ENCODE peak calls at places on chromosomes 4 and X, in five cellular contexts. One of them, this sample, is unnamed.

GRCh38 chr4:53917719-53918118 is 146.7 kb downstream of the CHIC2 start:
- DNase-seq in tibial nerve: no peak
- DNase-seq in A549: no peak
- DNase-seq in heart left ventricle: no peak
- DNase-seq in transverse colon: no peak
- DNase-seq in this sample: no peak

GRCh38 chr4:102580463-102580842 is 79.3 kb downstream of the NFKB1 start:
- DNase-seq in transverse colon: no peak
- DNase-seq in A549: no peak
- DNase-seq in tibial nerve: no peak
- DNase-seq in heart left ventricle: no peak
- DNase-seq in this sample: no peak

GRCh38 chr4:165009493-165010227 is 22.1 kb upstream of the TRIM60 start:
- DNase-seq in tibial nerve: no peak
- DNase-seq in transverse colon: no peak
- DNase-seq in heart left ventricle: no peak
- DNase-seq in A549: no peak
- DNase-seq in this sample: no peak

GRCh38 chr4:78369691-78370090 is 181.9 kb upstream of the ANXA3 start:
- DNase-seq in tibial nerve: no peak
- DNase-seq in A549: no peak
- DNase-seq in transverse colon: no peak
- DNase-seq in heart left ventricle: no peak
- DNase-seq in this sample: no peak

GRCh38 chr4:175443547-175443946 is 368.5 kb downstream of the GPM6A start:
- DNase-seq in transverse colon: no peak
- DNase-seq in heart left ventricle: no peak
- DNase-seq in tibial nerve: no peak
- DNase-seq in A549: no peak
- DNase-seq in this sample: no peak

GRCh38 chr4:169094656-169095231 is 84.7 kb upstream of the CBR4 start:
- DNase-seq in transverse colon: no peak
- DNase-seq in heart left ventricle: no peak
- DNase-seq in tibial nerve: no peak
- DNase-seq in A549: no peak
- DNase-seq in this sample: no peak

GRCh38 chr4:109434007-109434792 is 585 bp downstream of the SEC24B start:
- DNase-seq in tibial nerve: peak; percentile 28
- DNase-seq in heart left ventricle: peak; percentile 56
- DNase-seq in transverse colon: peak; percentile 35
- DNase-seq in A549: no peak
- DNase-seq in this sample: peak; percentile 39

GRCh38 chr4:127055349-127055748 is 577.4 kb upstream of the INTU start:
- DNase-seq in transverse colon: no peak
- DNase-seq in A549: no peak
- DNase-seq in heart left ventricle: no peak
- DNase-seq in tibial nerve: no peak
- DNase-seq in this sample: no peak

GRCh38 chr4:159390648-159391047 is 287.8 kb downstream of the RAPGEF2 start:
- DNase-seq in transverse colon: no peak
- DNase-seq in A549: no peak
- DNase-seq in tibial nerve: no peak
- DNase-seq in heart left ventricle: no peak
- DNase-seq in this sample: no peak

GRCh38 chrX:133956570-133957340 is 28.6 kb downstream of the GPC3 start:
- DNase-seq in A549: no peak
- DNase-seq in tibial nerve: no peak
- DNase-seq in transverse colon: no peak
- DNase-seq in heart left ventricle: no peak
- DNase-seq in this sample: no peak

GRCh38 chr4:11914406-11914805 is 485.7 kb upstream of the HS3ST1 start:
- DNase-seq in heart left ventricle: no peak
- DNase-seq in tibial nerve: no peak
- DNase-seq in transverse colon: no peak
- DNase-seq in A549: no peak
- DNase-seq in this sample: no peak

GRCh38 chr4:7335363-7336066 is 99.2 kb downstream of the PSAPL1 start:
- DNase-seq in transverse colon: peak; percentile 59
- DNase-seq in A549: peak; percentile 69
- DNase-seq in heart left ventricle: peak; percentile 58
- DNase-seq in tibial nerve: peak; percentile 47
- DNase-seq in this sample: peak; percentile 50

GRCh38 chrX:2710041-2710471 is 19.0 kb downstream of the CD99 start:
- DNase-seq in transverse colon: peak; percentile 26
- DNase-seq in heart left ventricle: no peak
- DNase-seq in A549: peak; percentile 52
- DNase-seq in tibial nerve: no peak
- DNase-seq in this sample: no peak

GRCh38 chrX:3501833-3502535 is 155.5 kb upstream of the MXRA5 start:
- DNase-seq in A549: no peak
- DNase-seq in tibial nerve: no peak
- DNase-seq in heart left ventricle: peak; percentile 53
- DNase-seq in transverse colon: no peak
- DNase-seq in this sample: no peak

GRCh38 chr4:11724731-11725130 is 296.0 kb upstream of the HS3ST1 start:
- DNase-seq in transverse colon: no peak
- DNase-seq in A549: no peak
- DNase-seq in tibial nerve: no peak
- DNase-seq in heart left ventricle: no peak
- DNase-seq in this sample: no peak

GRCh38 chrX:119870626-119871131 is 854 bp downstream of the RNF113A start:
- DNase-seq in A549: no peak
- DNase-seq in heart left ventricle: no peak
- DNase-seq in tibial nerve: no peak
- DNase-seq in transverse colon: peak; percentile 29
- DNase-seq in this sample: no peak

GRCh38 chr4:7160951-7161440 is 31.3 kb upstream of the SORCS2 start:
- DNase-seq in A549: no peak
- DNase-seq in heart left ventricle: peak; percentile 4
- DNase-seq in tibial nerve: no peak
- DNase-seq in transverse colon: no peak
- DNase-seq in this sample: no peak

GRCh38 chr4:158809611-158810486 is 41.0 kb downstream of the FNIP2 start:
- DNase-seq in A549: no peak
- DNase-seq in transverse colon: peak; percentile 43
- DNase-seq in tibial nerve: peak; percentile 57
- DNase-seq in heart left ventricle: no peak
- DNase-seq in this sample: no peak

GRCh38 chr4:38872620-38873019 is 5.0 kb downstream of the FAM114A1 start:
- DNase-seq in transverse colon: peak; percentile 50
- DNase-seq in tibial nerve: no peak
- DNase-seq in heart left ventricle: no peak
- DNase-seq in A549: no peak
- DNase-seq in this sample: no peak

GRCh38 chr4:42736538-42736937 is 79.6 kb upstream of the ATP8A1 start:
- DNase-seq in tibial nerve: no peak
- DNase-seq in transverse colon: no peak
- DNase-seq in heart left ventricle: no peak
- DNase-seq in A549: no peak
- DNase-seq in this sample: no peak

GRCh38 chr4:40718571-40718970 is 31.2 kb upstream of the NSUN7 start:
- DNase-seq in heart left ventricle: no peak
- DNase-seq in tibial nerve: no peak
- DNase-seq in transverse colon: peak; percentile 82
- DNase-seq in A549: no peak
- DNase-seq in this sample: no peak

GRCh38 chr4:105274504-105274903 is 127.8 kb downstream of the TET2 start:
- DNase-seq in A549: no peak
- DNase-seq in heart left ventricle: no peak
- DNase-seq in transverse colon: no peak
- DNase-seq in tibial nerve: no peak
- DNase-seq in this sample: no peak

GRCh38 chr4:187294861-187295260 is 571.2 kb upstream of the FAT1 start:
- DNase-seq in transverse colon: peak; percentile 58
- DNase-seq in heart left ventricle: no peak
- DNase-seq in tibial nerve: no peak
- DNase-seq in A549: no peak
- DNase-seq in this sample: no peak

GRCh38 chrX:41870719-41871151 is 52.6 kb downstream of the CASK start:
- DNase-seq in A549: no peak
- DNase-seq in transverse colon: peak; percentile 41
- DNase-seq in heart left ventricle: no peak
- DNase-seq in tibial nerve: no peak
- DNase-seq in this sample: no peak

GRCh38 chr4:159048166-159048886 is 54.6 kb upstream of the RAPGEF2 start:
- DNase-seq in heart left ventricle: peak; percentile 75
- DNase-seq in A549: peak; percentile 21
- DNase-seq in transverse colon: peak; percentile 74
- DNase-seq in tibial nerve: peak; percentile 46
- DNase-seq in this sample: peak; percentile 49

GRCh38 chr4:99438578-99438875 is 3.4 kb upstream of the ADH7 start:
- DNase-seq in transverse colon: no peak
- DNase-seq in heart left ventricle: no peak
- DNase-seq in tibial nerve: no peak
- DNase-seq in A549: no peak
- DNase-seq in this sample: no peak

GRCh38 chr4:152824561-152824960 is 44.8 kb downstream of the ARFIP1 start:
- DNase-seq in tibial nerve: no peak
- DNase-seq in transverse colon: no peak
- DNase-seq in A549: no peak
- DNase-seq in heart left ventricle: no peak
- DNase-seq in this sample: no peak

GRCh38 chr4:70158576-70158975 is 4.5 kb downstream of the PRR27 start:
- DNase-seq in tibial nerve: no peak
- DNase-seq in transverse colon: no peak
- DNase-seq in heart left ventricle: no peak
- DNase-seq in A549: no peak
- DNase-seq in this sample: no peak

GRCh38 chr4:529563-529962 is 30.6 kb downstream of the PIGG start:
- DNase-seq in tibial nerve: no peak
- DNase-seq in heart left ventricle: no peak
- DNase-seq in A549: no peak
- DNase-seq in transverse colon: no peak
- DNase-seq in this sample: no peak

GRCh38 chrX:48520976-48521352 is 644 bp upstream of the EBP start:
- DNase-seq in heart left ventricle: no peak
- DNase-seq in tibial nerve: no peak
- DNase-seq in A549: no peak
- DNase-seq in transverse colon: no peak
- DNase-seq in this sample: no peak

GRCh38 chr4:6464842-6465588 is 7.4 kb downstream of the PPP2R2C start:
- DNase-seq in tibial nerve: no peak
- DNase-seq in transverse colon: peak; percentile 0
- DNase-seq in A549: peak; percentile 36
- DNase-seq in heart left ventricle: peak; percentile 3
- DNase-seq in this sample: no peak

GRCh38 chrX:106022238-106022637 is 16.3 kb downstream of the SERPINA7 start:
- DNase-seq in heart left ventricle: no peak
- DNase-seq in A549: no peak
- DNase-seq in tibial nerve: no peak
- DNase-seq in transverse colon: no peak
- DNase-seq in this sample: no peak
- TF ChIP-seq POLR2A in heart left ventricle: no peak
- TF ChIP-seq POLR2A in A549: no peak
- TF ChIP-seq POLR2A in tibial nerve: no peak
- TF ChIP-seq POLR2A in transverse colon: no peak
- TF ChIP-seq POLR2A in this sample: no peak

GRCh38 chr4:75790024-75790423 is 65.6 kb downstream of the USO1 start:
- DNase-seq in tibial nerve: no peak
- DNase-seq in transverse colon: no peak
- DNase-seq in heart left ventricle: no peak
- DNase-seq in A549: no peak
- DNase-seq in this sample: no peak
- H3K4me1 ChIP-seq in tibial nerve: no peaks in the 10 kb centered on the region
- H3K4me1 ChIP-seq in transverse colon: no peaks in the 10 kb centered on the region
- H3K4me1 ChIP-seq in heart left ventricle: no peaks in the 10 kb centered on the region
- H3K4me1 ChIP-seq in A549: peaks cover 27% of the 10 kb centered on the region
- H3K4me1 ChIP-seq in this sample: no peaks in the 10 kb centered on the region

GRCh38 chr4:2510351-2511259 is 25.8 kb upstream of the FAM193A start:
- DNase-seq in heart left ventricle: no peak
- DNase-seq in A549: no peak
- DNase-seq in tibial nerve: no peak
- DNase-seq in transverse colon: no peak
- DNase-seq in this sample: no peak

GRCh38 chr4:2516635-2517034 is 19.8 kb upstream of the FAM193A start:
- DNase-seq in heart left ventricle: no peak
- DNase-seq in A549: no peak
- DNase-seq in tibial nerve: no peak
- DNase-seq in transverse colon: no peak
- DNase-seq in this sample: no peak

GRCh38 chr4:2511645-2512131 is 24.8 kb upstream of the FAM193A start:
- DNase-seq in tibial nerve: no peak
- DNase-seq in transverse colon: no peak
- DNase-seq in A549: no peak
- DNase-seq in heart left ventricle: no peak
- DNase-seq in this sample: no peak

GRCh38 chr4:2512396-2513135 is 23.9 kb upstream of the FAM193A start:
- DNase-seq in tibial nerve: no peak
- DNase-seq in transverse colon: no peak
- DNase-seq in A549: no peak
- DNase-seq in heart left ventricle: no peak
- DNase-seq in this sample: no peak

DNA sequence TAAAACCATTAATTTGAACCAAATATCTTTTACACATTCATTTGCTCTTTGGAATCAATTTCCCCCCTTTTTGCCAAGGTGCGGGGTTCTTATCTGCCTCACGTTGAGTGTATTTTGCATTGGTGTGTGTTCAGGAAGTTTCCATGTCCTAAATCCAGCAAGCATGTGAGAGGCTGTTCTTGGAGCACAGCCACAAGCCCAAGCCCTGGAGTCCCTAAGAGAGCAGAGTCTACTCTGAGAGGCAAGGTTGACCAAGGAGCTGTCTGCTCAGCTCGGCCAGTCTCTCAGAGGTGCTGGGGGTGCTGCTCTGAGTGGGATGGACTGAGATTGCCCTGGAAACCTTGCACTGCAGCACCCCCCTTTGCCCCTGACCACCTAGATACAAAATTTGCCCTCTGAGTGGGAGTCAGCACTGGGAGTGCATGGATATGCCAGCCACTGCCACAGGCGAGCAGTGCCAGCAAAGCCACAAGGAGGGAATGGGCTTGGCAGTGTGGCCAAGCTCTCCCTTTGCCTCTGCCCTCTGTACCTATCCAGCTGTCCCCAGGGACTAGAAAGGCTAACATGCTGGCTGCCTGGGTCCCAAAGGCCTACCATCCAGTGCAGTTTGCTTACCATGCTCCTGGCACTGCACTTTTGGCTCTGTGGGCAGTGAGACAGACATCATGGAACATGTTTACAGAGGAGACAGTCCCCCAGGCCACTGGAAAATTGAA is 20.5 kb upstream of the FAM193A start:
- DNase-seq in tibial nerve: peak; percentile 54
- DNase-seq in transverse colon: no peak
- DNase-seq in heart left ventricle: peak; percentile 41
- DNase-seq in A549: no peak
- DNase-seq in this sample: peak; percentile 52
- TF ChIP-seq POLR2A in tibial nerve: no peak
- TF ChIP-seq POLR2A in transverse colon: no peak
- TF ChIP-seq POLR2A in heart left ventricle: no peak
- TF ChIP-seq POLR2A in A549: no peak
- TF ChIP-seq POLR2A in this sample: no peak

DNA sequence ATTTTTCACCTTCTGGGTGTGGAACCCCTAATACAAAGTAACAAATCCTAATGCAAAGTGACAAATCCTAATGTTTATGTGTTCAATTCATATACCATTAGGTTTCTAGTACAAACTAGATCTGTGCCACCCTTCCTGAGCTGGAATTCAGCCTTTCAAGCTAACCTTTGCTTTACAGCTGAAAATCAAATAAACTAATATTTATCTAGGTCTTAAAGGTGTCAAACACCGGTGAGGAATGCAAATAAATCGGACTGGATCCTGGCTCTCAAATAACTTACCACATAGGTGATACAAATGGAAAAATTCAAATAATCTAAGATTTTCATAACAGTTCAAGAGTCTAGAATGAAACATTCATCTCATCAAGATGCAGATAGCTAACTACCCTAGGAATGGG is 11.6 kb downstream of the IRF2 start:
- DNase-seq in tibial nerve: no peak
- DNase-seq in transverse colon: no peak
- DNase-seq in heart left ventricle: no peak
- DNase-seq in A549: no peak
- DNase-seq in this sample: no peak
- H3K4me1 ChIP-seq in tibial nerve: peaks cover 21% of the 10 kb centered on the region
- H3K4me1 ChIP-seq in transverse colon: peaks cover 6% of the 10 kb centered on the region
- H3K4me1 ChIP-seq in heart left ventricle: peaks cover 68% of the 10 kb centered on the region
- H3K4me1 ChIP-seq in A549: no peaks in the 10 kb centered on the region
- H3K4me1 ChIP-seq in this sample: peaks cover 12% of the 10 kb centered on the region

This sample was measured in ovary.